ENCODE peak calls at places on chromosome 12, in ten cellular contexts. F is transverse colon, Q is Panc1, D is stomach, A is H1, G is SK-N-SH, R is GM23338, K is prostate gland, I is suprapubic skin, V is sigmoid colon. S is an unnamed sample.

GRCh38 chr12:79451365-79451764 is 239.4 kb downstream of the PAWR start:
- DNase-seq in I (no peak), Q (no peak), R (no peak), A (no peak), D (no peak), K (no peak), G (no peak), F (no peak), V (no peak), S (no peak)

GRCh38 chr12:126770188-126770587 is 1496.8 kb upstream of the TMEM132C start:
- DNase-seq in G (no peak), F (no peak), A (no peak), R (no peak), Q (no peak), I (no peak), V (no peak), K (no peak), D (no peak), S (no peak)

GRCh38 chr12:16385779-16386646 is 38.6 kb downstream of the MGST1 start:
- DNase-seq in I (no peak), G (peak; percentile 51), A (no peak), K (no peak), V (peak; percentile 68), D (peak; percentile 28), F (peak; percentile 23), R (peak; percentile 65), Q (peak; percentile 18), S (peak; percentile 20)

GRCh38 chr12:98997-99396 is 32.4 kb downstream of the IQSEC3 start:
- DNase-seq in F (no peak), I (no peak), R (peak; percentile 58), D (no peak), K (no peak), V (peak; percentile 20), Q (no peak), A (no peak), G (no peak), S (no peak)

GRCh38 chr12:43921666-43922337 is 85.9 kb downstream of the TMEM117 start:
- DNase-seq in D (no peak), G (no peak), R (peak; percentile 76), Q (no peak), V (no peak), K (no peak), A (no peak), F (no peak), I (no peak), S (no peak)

GRCh38 chr12:26452511-26452910 is 257.1 kb downstream of the SSPN start:
- DNase-seq in I (no peak), G (no peak), K (no peak), R (no peak), V (no peak), F (no peak), A (no peak), Q (no peak), D (no peak), S (no peak)

GRCh38 chr12:97112161-97112560 is 205.1 kb downstream of the NEDD1 start:
- DNase-seq in Q (no peak), A (no peak), G (no peak), I (no peak), R (no peak), D (no peak), K (no peak), V (no peak), F (no peak), S (no peak)

GRCh38 chr12:108337235-108338223 is 1.6 kb downstream of the CMKLR1 start:
- DNase-seq in I (peak; percentile 30), K (no peak), A (no peak), Q (peak; percentile 12), R (peak; percentile 74), V (no peak), F (no peak), D (no peak), G (peak; percentile 72), S (no peak)

DNA sequence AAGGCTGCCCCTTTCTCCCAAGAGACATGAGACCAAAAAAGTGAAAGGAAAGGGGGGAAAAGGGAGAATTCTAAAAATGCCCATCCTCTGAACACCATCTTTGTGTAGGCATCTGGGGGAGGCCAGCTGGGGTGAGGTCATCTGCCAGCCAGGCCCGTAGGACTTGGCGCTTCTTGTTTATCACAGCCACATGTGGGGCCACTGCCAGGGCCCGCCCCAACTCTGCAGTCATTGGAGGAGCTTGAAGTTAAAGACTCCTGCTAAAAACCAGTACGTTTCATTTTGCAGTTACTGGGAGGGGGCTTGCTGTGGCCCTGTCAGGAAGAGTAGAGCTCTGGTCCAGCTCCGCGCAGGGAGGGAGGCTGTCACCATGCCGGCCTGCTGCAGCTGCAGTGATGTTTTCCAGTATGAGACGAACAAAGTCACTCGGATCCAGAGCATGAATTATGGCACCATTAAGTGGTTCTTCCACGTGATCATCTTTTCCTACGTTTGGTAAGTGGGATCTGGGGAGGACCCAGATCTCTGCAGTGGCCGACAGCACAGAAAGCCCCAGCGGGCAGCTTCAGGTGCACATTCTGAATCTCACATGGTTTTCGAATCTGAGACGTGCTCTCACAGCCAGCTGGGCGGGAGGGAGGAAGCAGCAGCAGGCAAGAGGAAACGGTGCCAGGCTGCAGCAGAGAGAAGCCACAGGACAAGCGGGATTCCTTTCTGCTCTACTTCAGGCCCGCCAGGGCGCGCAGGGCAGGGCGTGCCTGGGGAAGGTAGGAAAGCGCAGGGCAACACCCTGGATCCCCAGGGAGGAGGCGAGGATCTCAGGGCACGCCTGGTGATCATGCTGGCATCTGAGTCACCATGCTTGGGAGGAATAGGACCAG is at the start of gene P2RX7:
- DNase-seq in R (peak; percentile 79), D (peak; percentile 70), Q (no peak), A (peak; percentile 39), I (peak; percentile 86), K (peak; percentile 62), G (peak; percentile 84), V (peak; percentile 91), F (peak; percentile 82), S (peak; percentile 68)
- H3K4me1 ChIP-seq in R (peaks cover 12% of the 10 kb centered on the region), D (peaks cover 19% of the 10 kb centered on the region), Q (no peaks in the 10 kb centered on the region), A (peaks cover 4% of the 10 kb centered on the region), I (peaks cover 61% of the 10 kb centered on the region), K (no peaks in the 10 kb centered on the region), G (peaks cover 12% of the 10 kb centered on the region), V (peaks cover 30% of the 10 kb centered on the region), F (peaks cover 21% of the 10 kb centered on the region), S (peaks cover 3% of the 10 kb centered on the region)

GRCh38 chr12:56359851-56360767 is at the start of gene STAT2:
- DNase-seq in R (peak; percentile 100), Q (peak; percentile 99), A (peak; percentile 99), G (peak; percentile 93), V (peak; percentile 99), F (peak; percentile 99), K (peak; percentile 99), I (peak; percentile 100), D (peak; percentile 99), S (peak; percentile 100)
- TF ChIP-seq POLR2AphosphoS5 in R (peak; percentile 84), Q (peak; percentile 73), A (peak; percentile 62), G (peak; percentile 75), V (peak; percentile 79), F (peak; percentile 86), K (peak; percentile 100), I (no peak), D (peak; percentile 80), S (peak; percentile 80)

DNA sequence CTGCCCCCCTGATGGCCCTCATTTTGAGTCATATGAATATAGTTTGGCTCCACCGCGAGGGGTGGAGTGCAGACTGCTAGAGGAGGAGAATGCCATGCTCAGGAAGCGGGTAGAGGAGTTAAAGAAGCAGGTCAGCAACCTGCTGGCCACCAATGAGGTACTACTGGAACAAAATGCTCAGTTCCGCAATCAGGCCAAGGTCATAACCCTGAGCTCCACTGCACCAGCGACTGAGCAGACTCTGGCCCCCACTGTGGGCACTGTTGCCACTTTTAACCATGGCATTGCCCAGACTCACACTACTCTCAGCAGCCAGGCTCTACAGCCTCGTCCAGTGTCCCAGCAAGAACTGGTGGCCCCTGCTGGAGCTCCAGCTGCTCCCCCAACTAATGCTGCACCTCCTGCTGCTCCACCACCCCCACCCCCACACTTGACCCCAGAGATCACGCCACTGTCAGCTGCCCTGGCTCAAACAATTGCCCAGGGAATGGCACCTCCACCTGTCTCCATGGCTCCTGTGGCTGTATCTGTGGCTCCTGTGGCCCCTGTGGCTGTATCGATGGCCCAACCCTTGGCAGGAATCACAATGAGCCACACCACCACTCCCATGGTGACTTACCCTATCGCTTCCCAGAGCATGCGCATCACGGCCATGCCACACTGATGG is 3.3 kb downstream of the ZC3H10 start:
- DNase-seq in Q (no peak), G (no peak), K (no peak), D (no peak), F (no peak), I (no peak), A (no peak), V (no peak), R (no peak), S (no peak)
- H3K4me1 ChIP-seq in Q (peaks cover 23% of the 10 kb centered on the region), G (peaks cover 19% of the 10 kb centered on the region), K (peaks cover 10% of the 10 kb centered on the region), D (peaks cover 25% of the 10 kb centered on the region), F (peaks cover 25% of the 10 kb centered on the region), I (peaks cover 38% of the 10 kb centered on the region), A (peaks cover 10% of the 10 kb centered on the region), V (peaks cover 48% of the 10 kb centered on the region), R (peaks cover 10% of the 10 kb centered on the region), S (peaks cover 12% of the 10 kb centered on the region)

GRCh38 chr12:54412348-54412747 is 6.7 kb downstream of the ITGA5 start:
- DNase-seq in F (no peak), R (no peak), G (no peak), I (peak; percentile 58), D (no peak), Q (no peak), V (peak; percentile 56), K (no peak), A (no peak), S (no peak)

GRCh38 chr12:54412786-54413185 is 6.3 kb downstream of the ITGA5 start:
- DNase-seq in Q (no peak), A (no peak), K (no peak), D (no peak), R (no peak), F (no peak), G (no peak), I (no peak), V (peak; percentile 60), S (no peak)

GRCh38 chr12:54413284-54414190 is 5.5 kb downstream of the ITGA5 start:
- DNase-seq in Q (no peak), G (no peak), R (no peak), F (peak; percentile 55), D (peak; percentile 37), K (no peak), I (peak; percentile 89), V (peak; percentile 79), A (no peak), S (no peak)

GRCh38 chr12:54409267-54409666 is 9.8 kb downstream of the ITGA5 start:
- DNase-seq in I (no peak), Q (no peak), D (no peak), K (no peak), V (peak; percentile 77), G (no peak), R (no peak), A (no peak), F (no peak), S (no peak)

DNA sequence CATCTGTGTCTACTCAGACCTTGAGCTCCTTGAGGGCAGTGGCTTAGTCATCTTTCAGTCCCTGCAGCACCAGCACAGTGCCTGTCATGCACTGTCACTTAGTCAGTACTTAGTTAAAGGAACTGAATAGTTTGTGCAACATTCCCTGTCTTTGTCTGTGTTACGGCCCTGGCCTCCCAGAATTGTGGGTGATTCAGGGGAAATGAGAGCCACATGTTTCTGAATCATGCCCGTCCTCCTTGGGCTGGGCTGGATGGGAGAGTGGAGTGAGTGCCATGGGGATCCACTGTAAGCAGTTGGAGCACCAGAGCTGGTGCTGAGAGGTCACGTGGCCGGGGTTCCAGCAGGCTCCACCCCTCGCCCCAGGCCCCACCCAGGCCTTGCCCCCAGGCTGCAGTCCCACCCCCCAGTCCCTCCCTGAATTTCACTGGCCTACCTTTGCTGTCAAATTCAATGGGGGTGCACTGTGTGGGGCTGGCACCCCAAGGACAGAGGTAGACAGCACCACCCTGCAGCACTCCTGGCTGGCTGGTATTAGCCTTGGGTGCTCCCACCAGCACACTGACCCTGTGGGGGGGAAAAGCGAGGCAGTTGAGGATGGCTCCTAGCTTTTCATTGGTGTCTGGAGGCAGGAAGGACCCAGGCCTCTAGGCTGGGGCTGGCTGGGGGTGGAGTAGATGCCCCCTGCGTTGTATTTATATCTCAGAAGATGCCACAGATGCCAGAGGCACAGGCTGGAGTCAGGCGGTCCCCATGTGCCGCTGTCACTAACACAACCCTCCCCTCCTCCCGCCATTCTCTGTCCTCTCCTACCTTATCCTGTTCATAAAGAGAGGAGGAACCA is 7.4 kb downstream of the ITGA5 start:
- DNase-seq in V (peak; percentile 90), Q (peak; percentile 82), K (no peak), A (no peak), D (peak; percentile 31), I (peak; percentile 92), F (peak; percentile 41), G (no peak), R (peak; percentile 66), S (no peak)
- TF ChIP-seq POLR2AphosphoS5 in V (peak; percentile 51), Q (no peak), K (no peak), A (no peak), D (peak; percentile 34), I (no peak), F (no peak), G (no peak), R (no peak), S (peak; percentile 82)